ENCODE peak calls at places on chromosome 5, in seven cellular contexts. G, D, J, T, P, Z and E are unnamed samples.

GRCh38 chr5:108687599-108688220 is 60.0 kb upstream of the FER start:
- DNase-seq in G (no peak), D (no peak), J (no peak), T (no peak), P (no peak), Z (no peak), E (no peak)

GRCh38 chr5:124790895-124791732 is 44.7 kb upstream of the ZNF608 start:
- DNase-seq in G (peak; percentile 51), D (no peak), J (no peak), T (no peak), P (no peak), Z (no peak), E (peak; percentile 26)

GRCh38 chr5:2833513-2833912 is 82.0 kb upstream of the IRX2 start:
- DNase-seq in G (no peak), D (no peak), J (no peak), T (no peak), P (no peak), Z (no peak), E (no peak)

GRCh38 chr5:1886634-1887399 is 4.1 kb upstream of the IRX4 start:
- DNase-seq in G (no peak), D (peak; percentile 47), J (no peak), T (no peak), P (no peak), Z (no peak), E (no peak)

GRCh38 chr5:6083311-6083941 is 294.9 kb downstream of the MED10 start:
- DNase-seq in G (no peak), D (no peak), J (no peak), T (no peak), P (no peak), Z (no peak), E (no peak)

GRCh38 chr5:73204302-73204701 is 31.3 kb downstream of the TMEM174 start:
- DNase-seq in G (no peak), D (no peak), J (peak; percentile 68), T (no peak), P (no peak), Z (no peak), E (no peak)

GRCh38 chr5:167207081-167207480 is 1084.4 kb upstream of the WWC1 start:
- DNase-seq in G (no peak), D (no peak), J (no peak), T (no peak), P (peak; percentile 69), Z (no peak), E (no peak)

GRCh38 chr5:168468836-168469235 is 17.4 kb upstream of the RARS1 start:
- DNase-seq in G (no peak), D (no peak), J (no peak), T (no peak), P (no peak), Z (no peak), E (no peak)

GRCh38 chr5:40446910-40447309 is 232.8 kb upstream of the PTGER4 start:
- DNase-seq in G (peak; percentile 66), D (no peak), J (no peak), T (no peak), P (no peak), Z (no peak), E (no peak)

GRCh38 chr5:104942735-104943134 is 1380.1 kb upstream of the NUDT12 start:
- DNase-seq in G (no peak), D (no peak), J (no peak), T (no peak), P (no peak), Z (no peak), E (no peak)

GRCh38 chr5:147504001-147504400 is 5.9 kb downstream of the DPYSL3 start:
- DNase-seq in G (no peak), D (no peak), J (no peak), T (no peak), P (no peak), Z (no peak), E (no peak)

GRCh38 chr5:127386557-127386956 is 96.0 kb downstream of the MEGF10 start:
- DNase-seq in G (no peak), D (no peak), J (no peak), T (no peak), P (no peak), Z (no peak), E (no peak)

GRCh38 chr5:980001-980588 is 28.5 kb upstream of the NKD2 start:
- DNase-seq in G (no peak), D (no peak), J (no peak), T (no peak), P (peak; percentile 65), Z (no peak), E (no peak)

GRCh38 chr5:92758552-92758951 is 822.5 kb downstream of the NR2F1-AS1 start:
- DNase-seq in G (no peak), D (no peak), J (no peak), T (no peak), P (no peak), Z (no peak), E (no peak)

GRCh38 chr5:179311091-179311470 is 34.2 kb downstream of the ADAMTS2 start:
- DNase-seq in G (no peak), D (peak; percentile 47), J (no peak), T (no peak), P (peak; percentile 60), Z (no peak), E (no peak)

GRCh38 chr5:164356790-164357189 is 851.4 kb downstream of the MAT2B start:
- DNase-seq in G (no peak), D (no peak), J (no peak), T (no peak), P (no peak), Z (no peak), E (no peak)

GRCh38 chr5:124395287-124395686 is 351.2 kb downstream of the ZNF608 start:
- DNase-seq in G (no peak), D (no peak), J (no peak), T (no peak), P (no peak), Z (no peak), E (no peak)

GRCh38 chr5:80559244-80559643 is 10.8 kb downstream of the ANKRD34B start:
- DNase-seq in G (no peak), D (no peak), J (no peak), T (no peak), P (no peak), Z (no peak), E (no peak)

GRCh38 chr5:139431706-139432105 is 7.6 kb downstream of the DNAJC18 start:
- DNase-seq in G (no peak), D (no peak), J (no peak), T (no peak), P (no peak), Z (no peak), E (no peak)

GRCh38 chr5:178057839-178058238 is 55.5 kb upstream of the N4BP3 start:
- DNase-seq in G (no peak), D (no peak), J (no peak), T (no peak), P (peak; percentile 19), Z (no peak), E (no peak)

GRCh38 chr5:45774528-45774927 is 78.3 kb upstream of the HCN1 start:
- DNase-seq in G (no peak), D (no peak), J (no peak), T (no peak), P (no peak), Z (no peak), E (no peak)

DNA sequence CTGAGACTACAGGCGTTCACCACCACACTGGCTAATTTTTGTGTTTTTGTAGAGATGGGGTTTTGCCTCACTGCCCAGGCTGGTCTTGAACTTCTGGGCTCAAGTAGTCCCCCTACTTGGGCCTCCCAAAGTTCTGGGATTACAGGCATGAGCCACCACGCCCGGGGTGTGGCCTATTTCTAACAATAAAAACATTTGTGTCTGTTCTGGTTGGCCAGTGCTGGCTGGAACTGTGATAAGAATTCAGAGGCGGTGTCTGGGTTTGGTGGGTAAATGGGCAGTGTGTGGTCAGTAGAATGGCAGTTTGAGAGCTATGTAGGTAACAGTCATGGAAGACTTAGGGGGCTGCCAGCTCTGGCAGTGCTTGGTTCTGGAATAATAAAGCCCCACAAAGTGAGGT is 46.9 kb upstream of the SYNPO start:
- DNase-seq in G (no peak), D (peak; percentile 40), J (no peak), T (no peak), P (no peak), Z (no peak), E (peak; percentile 54)
- H3K4me1 ChIP-seq in G (no peaks in the 10 kb centered on the region), D (peaks cover 56% of the 10 kb centered on the region), J (peaks cover 26% of the 10 kb centered on the region), T (no peaks in the 10 kb centered on the region), P (peaks cover 12% of the 10 kb centered on the region), Z (peaks cover 17% of the 10 kb centered on the region), E (peaks cover 35% of the 10 kb centered on the region)

GRCh38 chr5:111198281-111198948 is 25.8 kb upstream of the CAMK4 start:
- DNase-seq in G (no peak), D (no peak), J (no peak), T (no peak), P (no peak), Z (no peak), E (no peak)
- TF ChIP-seq POLR2A in G (no peak), D (no peak), J (no peak), T (no peak), P (no peak), Z (no peak), E (no peak)

DNA sequence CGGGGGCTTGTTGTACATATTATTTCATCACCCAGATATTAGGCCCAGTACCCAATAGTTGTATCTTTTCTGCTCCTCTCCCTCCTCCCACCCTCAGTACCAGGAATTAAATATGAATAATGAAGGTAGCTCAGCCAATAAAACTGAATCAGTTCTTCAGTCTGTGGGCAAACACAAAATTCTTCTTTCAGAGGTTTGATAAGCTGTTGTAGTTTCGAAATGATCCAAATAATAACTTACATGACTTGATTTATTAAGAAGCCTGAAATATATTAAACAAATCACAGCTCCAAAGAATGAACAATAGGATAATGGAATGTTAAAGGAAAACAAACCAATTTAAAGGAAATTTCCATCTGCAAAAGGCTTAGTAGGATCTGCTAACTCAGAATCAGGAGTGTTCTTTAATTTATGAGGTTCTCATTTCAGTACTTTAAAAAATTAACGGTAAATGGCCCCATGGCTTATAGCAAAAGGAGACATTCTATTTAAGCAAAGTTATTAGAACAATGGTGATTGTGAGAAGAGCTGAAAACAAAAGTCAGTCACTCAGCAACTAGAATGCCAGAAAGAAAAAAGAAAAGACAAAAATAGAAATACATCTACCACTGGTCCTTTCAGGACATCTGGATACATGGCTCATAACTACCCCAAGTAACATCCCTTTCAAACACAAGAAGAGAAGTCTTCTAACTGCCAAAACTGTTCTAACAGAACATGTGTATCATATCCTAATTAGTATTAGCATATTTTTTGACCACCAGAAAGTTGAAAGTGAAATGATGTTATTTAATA is 62.4 kb downstream of the NR3C1 start:
- DNase-seq in G (no peak), D (no peak), J (no peak), T (no peak), P (no peak), Z (no peak), E (no peak)
- H3K4me1 ChIP-seq in G (no peaks in the 10 kb centered on the region), D (peaks cover 35% of the 10 kb centered on the region), J (peaks cover 30% of the 10 kb centered on the region), T (no peaks in the 10 kb centered on the region), P (peaks cover 29% of the 10 kb centered on the region), Z (peaks cover 17% of the 10 kb centered on the region), E (no peaks in the 10 kb centered on the region)

GRCh38 chr5:181160144-181160754 is 12.9 kb downstream of the OR2V2 start:
- DNase-seq in G (peak; percentile 72), D (peak; percentile 90), J (no peak), T (peak; percentile 29), P (peak; percentile 83), Z (peak; percentile 39), E (peak; percentile 53)
- TF ChIP-seq POLR2A in G (no peak), D (no peak), J (no peak), T (peak; percentile 20), P (no peak), Z (no peak), E (no peak)